ENCODE peak calls at places on chromosomes 4 and X, in nine cellular contexts. M is mesothelial cell of epicardium, X is fibroblast of pulmonary artery, F is progenitor cell of endocrine pancreas, Y is psoas muscle, C is ovary, S is lung, G is GM12865, P is HepG2. Z is an unnamed sample.

GRCh38 chrX:19846995-19847790 is 40.2 kb downstream of the SH3KBP1 start:
- DNase-seq in M (no peak), X (peak), F (no peak), Y (no peak), C (peak), S (no peak), G (peak), P (no peak), Z (peak)

GRCh38 chrX:87900320-87900908 is 382.8 kb downstream of the KLHL4 start:
- DNase-seq in M (no peak), X (no peak), F (no peak), Y (no peak), C (no peak), S (no peak), G (peak), P (no peak), Z (no peak)

GRCh38 chr4:159292137-159292896 is 189.4 kb downstream of the RAPGEF2 start:
- DNase-seq in M (no peak), X (no peak), F (no peak), Y (no peak), C (no peak), S (no peak), G (no peak), P (no peak), Z (no peak)

GRCh38 chr4:122480023-122480422 is 23.5 kb upstream of the IL2 start:
- DNase-seq in M (no peak), X (peak), F (no peak), Y (no peak), C (no peak), S (no peak), G (no peak), P (peak), Z (no peak)

GRCh38 chrX:129996120-129996519 is 13.7 kb downstream of the BCORL1 start:
- DNase-seq in M (no peak), X (peak), F (no peak), Y (no peak), C (no peak), S (no peak), G (no peak), P (no peak), Z (no peak)

GRCh38 chrX:124433186-124433585 is 86.8 kb downstream of the SH2D1A start:
- DNase-seq in M (no peak), X (no peak), F (no peak), Y (no peak), C (no peak), S (no peak), G (no peak), P (no peak), Z (no peak)

GRCh38 chr4:36677122-36677521 is 395.7 kb downstream of the DTHD1 start:
- DNase-seq in M (no peak), X (peak), F (no peak), Y (no peak), C (no peak), S (no peak), G (no peak), P (no peak), Z (no peak)

GRCh38 chrX:11655282-11655985 is 10.3 kb downstream of the ARHGAP6 start:
- DNase-seq in M (no peak), X (peak), F (no peak), Y (no peak), C (no peak), S (no peak), G (no peak), P (no peak), Z (no peak)

GRCh38 chrX:40076750-40077149 is 21.0 kb downstream of the BCOR start:
- DNase-seq in M (no peak), X (no peak), F (no peak), Y (no peak), C (no peak), S (no peak), G (no peak), P (no peak), Z (no peak)

GRCh38 chr4:142347241-142347640 is 498.9 kb downstream of the INPP4B start:
- DNase-seq in M (no peak), X (peak), F (no peak), Y (no peak), C (no peak), S (no peak), G (no peak), P (no peak), Z (no peak)

GRCh38 chrX:53071604-53072417 is 10.4 kb upstream of the TSPYL2 start:
- DNase-seq in M (peak), X (peak), F (peak), Y (peak), C (peak), S (peak), G (peak), P (peak), Z (no peak)

GRCh38 chr4:91032725-91033445 is 905.7 kb downstream of the CCSER1 start:
- DNase-seq in M (no peak), X (no peak), F (no peak), Y (no peak), C (no peak), S (no peak), G (no peak), P (no peak), Z (no peak)
- TF ChIP-seq CTCF in M (no peak), X (no peak), F (no peak), Y (no peak), C (no peak), S (no peak), G (no peak), P (peak), Z (no peak)

DNA sequence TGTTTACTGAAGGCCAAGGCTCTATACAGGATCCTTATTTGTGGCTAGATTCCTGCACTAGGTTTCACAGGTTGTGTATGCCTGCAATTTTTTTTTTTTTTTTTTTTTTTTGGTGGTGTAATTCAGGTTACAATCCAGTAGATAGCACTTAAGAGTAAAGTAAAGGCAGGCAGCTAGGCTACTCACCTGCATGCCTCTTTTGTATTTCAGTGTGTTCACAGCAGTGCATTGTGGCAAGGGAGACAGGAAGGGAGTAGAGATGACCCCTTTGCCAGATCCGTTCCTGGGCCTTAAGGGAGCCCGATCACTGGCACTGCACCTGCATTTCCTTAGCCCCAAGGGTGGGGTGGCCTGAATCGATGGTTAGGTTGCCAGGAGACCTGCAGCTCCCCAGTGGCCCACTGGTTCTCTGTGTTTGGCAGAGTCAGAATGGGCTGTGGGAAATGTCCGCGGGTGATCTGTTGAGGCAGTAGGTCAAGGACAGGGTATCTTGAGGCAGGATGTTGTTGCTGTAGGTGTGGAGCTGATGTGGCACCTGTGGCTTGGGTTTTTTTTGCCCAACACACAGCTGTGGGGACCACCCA is 374.9 kb upstream of the AADAT start:
- DNase-seq in M (no peak), X (no peak), F (no peak), Y (no peak), C (no peak), S (no peak), G (no peak), P (no peak), Z (no peak)
- TF ChIP-seq CTCF in M (no peak), X (no peak), F (no peak), Y (no peak), C (no peak), S (no peak), G (no peak), P (no peak), Z (no peak)

DNA sequence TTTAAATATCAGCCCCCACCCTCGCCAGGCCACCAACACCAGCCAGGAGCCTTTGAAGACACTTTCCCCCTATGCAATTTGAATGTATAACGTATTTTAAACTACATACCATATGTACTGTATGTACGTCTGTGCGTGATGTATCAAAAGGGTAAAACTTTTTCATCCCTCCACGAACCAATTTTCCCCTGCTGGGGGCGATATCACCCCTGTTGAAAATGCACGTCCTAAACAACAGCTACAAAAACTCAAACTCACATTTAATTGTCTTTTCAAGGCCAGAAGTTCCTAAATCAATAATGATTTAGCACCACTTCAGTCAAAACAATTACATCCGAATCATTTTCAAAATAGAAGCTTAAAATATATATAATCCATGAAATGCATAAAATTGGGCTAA is 1.4 kb downstream of the VEGFD start:
- DNase-seq in M (no peak), X (no peak), F (no peak), Y (no peak), C (no peak), S (no peak), G (no peak), P (no peak), Z (no peak)
- TF ChIP-seq CTCF in M (no peak), X (no peak), F (peak), Y (no peak), C (no peak), S (no peak), G (no peak), P (peak), Z (no peak)

GRCh38 chr4:5812506-5813229 is 80.2 kb downstream of the CRMP1 start:
- DNase-seq in M (no peak), X (peak), F (no peak), Y (no peak), C (no peak), S (no peak), G (peak), P (peak), Z (no peak)
- TF ChIP-seq CTCF in M (peak), X (peak), F (peak), Y (peak), C (peak), S (peak), G (peak), P (peak), Z (peak)

DNA sequence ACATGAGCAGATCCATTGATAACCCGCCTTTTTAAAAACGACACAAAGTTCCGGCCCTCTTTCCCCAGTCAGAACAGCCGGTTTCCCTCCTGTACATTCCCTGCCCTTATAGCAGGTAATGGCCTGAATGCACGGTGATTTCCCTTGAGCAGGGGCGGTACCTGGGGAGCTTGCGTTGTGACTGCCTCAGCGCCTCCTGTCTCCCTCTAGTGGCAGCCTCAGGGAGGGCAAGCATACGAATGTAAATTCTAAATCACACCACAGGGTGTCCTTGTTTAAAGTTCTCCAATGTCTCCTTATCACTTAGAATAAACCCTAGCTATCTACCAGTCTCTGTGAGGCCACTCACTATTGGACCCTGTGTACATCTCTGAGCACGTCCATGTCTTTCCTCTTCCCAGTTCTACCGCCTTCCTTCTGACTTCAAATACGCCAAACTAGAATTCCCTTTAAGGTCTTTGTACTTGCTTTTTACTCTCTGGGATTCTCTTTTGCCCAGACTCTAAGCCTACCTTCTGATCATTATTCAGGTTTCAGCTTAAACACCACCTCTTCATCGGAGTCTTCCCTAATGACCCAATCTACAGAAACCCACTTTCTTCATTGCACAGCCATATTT is 18.4 kb upstream of the LDB2 start:
- DNase-seq in M (peak), X (peak), F (peak), Y (no peak), C (no peak), S (no peak), G (peak), P (peak), Z (no peak)
- TF ChIP-seq CTCF in M (peak), X (peak), F (peak), Y (peak), C (no peak), S (peak), G (peak), P (peak), Z (peak)

GRCh38 chrX:69396916-69397315 is 107.2 kb upstream of the NALF2 start:
- DNase-seq in M (no peak), X (no peak), F (no peak), Y (no peak), C (no peak), S (no peak), G (no peak), P (no peak), Z (no peak)
- TF ChIP-seq CTCF in M (no peak), X (no peak), F (no peak), Y (no peak), C (no peak), S (no peak), G (no peak), P (no peak), Z (no peak)

DNA sequence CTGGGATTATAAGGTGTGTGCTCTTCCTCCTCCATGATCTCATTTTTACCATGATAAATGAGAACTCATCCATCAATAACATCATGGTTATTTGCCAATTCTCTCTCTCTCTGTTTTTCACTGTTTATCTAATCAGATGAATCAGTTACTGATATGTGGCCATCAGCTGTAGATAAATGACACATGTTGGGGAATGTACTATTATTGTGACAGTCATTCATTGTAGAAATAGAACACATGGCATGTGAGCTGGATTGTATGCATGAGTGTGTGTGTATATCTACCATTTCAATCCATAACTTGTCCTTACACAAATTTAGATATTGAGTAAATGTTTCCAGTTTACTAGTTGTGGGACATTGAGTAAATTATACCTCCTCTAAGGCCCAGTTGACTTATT is 53.0 kb downstream of the OSTC start:
- DNase-seq in M (no peak), X (no peak), F (no peak), Y (no peak), C (no peak), S (no peak), G (no peak), P (no peak), Z (no peak)
- TF ChIP-seq CTCF in M (no peak), X (no peak), F (no peak), Y (no peak), C (no peak), S (no peak), G (no peak), P (no peak), Z (no peak)

GRCh38 chr4:114694770-114695169 is 96.2 kb downstream of the UGT8 start:
- DNase-seq in M (no peak), X (peak), F (no peak), Y (no peak), C (no peak), S (no peak), G (peak), P (peak), Z (no peak)
- TF ChIP-seq CTCF in M (peak), X (peak), F (peak), Y (peak), C (peak), S (peak), G (peak), P (peak), Z (peak)